ENCODE peak calls at places on chromosomes 13 and 19, in four cellular contexts. J is suprapubic skin, Z is stomach, N is SK-N-MC. U is an unnamed sample.
A peak's percentile ranks its signal among the peaks of the same experiment; 100 is the strongest.

GRCh38 chr19:4586691-4587090 is 27.2 kb upstream of the SEMA6B start:
- DNase-seq in J (no peak), Z (no peak), N (no peak), U (no peak)

GRCh38 chr19:51018745-51019543 is 565 bp downstream of the KLK10 start:
- DNase-seq in J (no peak), Z (peak; percentile 43), N (no peak), U (no peak)

GRCh38 chr13:113526466-113527220 is 36.1 kb upstream of the DCUN1D2 start:
- DNase-seq in J (no peak), Z (peak; percentile 29), N (no peak), U (no peak)

GRCh38 chr13:78660130-78660857 is 1.3 kb upstream of the OBI1 start:
- DNase-seq in J (no peak), Z (no peak), N (peak; percentile 44), U (no peak)

GRCh38 chr19:49555600-49556411 is 24.6 kb downstream of the NOSIP start:
- DNase-seq in J (no peak), Z (peak; percentile 54), N (peak; percentile 81), U (no peak)

GRCh38 chr19:51192689-51193088 is 32.2 kb upstream of the CD33 start:
- DNase-seq in J (no peak), Z (no peak), N (no peak), U (no peak)

GRCh38 chr13:70714993-70715392 is 606.7 kb upstream of the KLHL1 start:
- DNase-seq in J (no peak), Z (no peak), N (no peak), U (no peak)

GRCh38 chr13:28049215-28049614 is 51.2 kb downstream of the FLT3 start:
- DNase-seq in J (no peak), Z (no peak), N (no peak), U (no peak)

GRCh38 chr13:34189946-34190345 is 372.0 kb downstream of the RFC3 start:
- DNase-seq in J (no peak), Z (no peak), N (no peak), U (no peak)

GRCh38 chr13:40672310-40673060 is 6.0 kb upstream of the FOXO1 start:
- DNase-seq in J (no peak), Z (no peak), N (no peak), U (no peak)

GRCh38 chr13:39130298-39130697 is 92.0 kb downstream of the NHLRC3 start:
- DNase-seq in J (no peak), Z (no peak), N (no peak), U (no peak)

GRCh38 chr13:98672947-98673545 is 79.4 kb downstream of the SLC15A1 start:
- DNase-seq in J (peak; percentile 91), Z (peak; percentile 73), N (no peak), U (no peak)

GRCh38 chr13:49926019-49926418 is 10.1 kb downstream of the SPRYD7 start:
- DNase-seq in J (no peak), Z (no peak), N (no peak), U (no peak)

GRCh38 chr19:45798995-45799517 is 6.4 kb upstream of the DMWD start:
- DNase-seq in J (no peak), Z (peak; percentile 63), N (peak; percentile 14), U (no peak)

GRCh38 chr19:33064117-33064777 is 441 bp downstream of the RHPN2 start:
- DNase-seq in J (no peak), Z (peak; percentile 71), N (no peak), U (no peak)

GRCh38 chr13:106143392-106143791 is 392.1 kb downstream of the EFNB2 start:
- DNase-seq in J (no peak), Z (no peak), N (no peak), U (no peak)

GRCh38 chr13:28329395-28330158 is 165.4 kb downstream of the FLT1 start:
- DNase-seq in J (no peak), Z (no peak), N (no peak), U (no peak)

GRCh38 chr19:16073481-16073880 is 2.8 kb upstream of the TPM4 start:
- DNase-seq in J (no peak), Z (no peak), N (no peak), U (no peak)

GRCh38 chr19:16075430-16076153 is 703 bp upstream of the TPM4 start:
- DNase-seq in J (no peak), Z (no peak), N (no peak), U (no peak)

GRCh38 chr19:16076154-16076957 is at the start of gene TPM4:
- DNase-seq in J (peak; percentile 97), Z (peak; percentile 84), N (no peak), U (peak; percentile 98)

GRCh38 chr19:16073988-16074387 is 2.3 kb upstream of the TPM4 start:
- DNase-seq in J (no peak), Z (no peak), N (no peak), U (no peak)

DNA sequence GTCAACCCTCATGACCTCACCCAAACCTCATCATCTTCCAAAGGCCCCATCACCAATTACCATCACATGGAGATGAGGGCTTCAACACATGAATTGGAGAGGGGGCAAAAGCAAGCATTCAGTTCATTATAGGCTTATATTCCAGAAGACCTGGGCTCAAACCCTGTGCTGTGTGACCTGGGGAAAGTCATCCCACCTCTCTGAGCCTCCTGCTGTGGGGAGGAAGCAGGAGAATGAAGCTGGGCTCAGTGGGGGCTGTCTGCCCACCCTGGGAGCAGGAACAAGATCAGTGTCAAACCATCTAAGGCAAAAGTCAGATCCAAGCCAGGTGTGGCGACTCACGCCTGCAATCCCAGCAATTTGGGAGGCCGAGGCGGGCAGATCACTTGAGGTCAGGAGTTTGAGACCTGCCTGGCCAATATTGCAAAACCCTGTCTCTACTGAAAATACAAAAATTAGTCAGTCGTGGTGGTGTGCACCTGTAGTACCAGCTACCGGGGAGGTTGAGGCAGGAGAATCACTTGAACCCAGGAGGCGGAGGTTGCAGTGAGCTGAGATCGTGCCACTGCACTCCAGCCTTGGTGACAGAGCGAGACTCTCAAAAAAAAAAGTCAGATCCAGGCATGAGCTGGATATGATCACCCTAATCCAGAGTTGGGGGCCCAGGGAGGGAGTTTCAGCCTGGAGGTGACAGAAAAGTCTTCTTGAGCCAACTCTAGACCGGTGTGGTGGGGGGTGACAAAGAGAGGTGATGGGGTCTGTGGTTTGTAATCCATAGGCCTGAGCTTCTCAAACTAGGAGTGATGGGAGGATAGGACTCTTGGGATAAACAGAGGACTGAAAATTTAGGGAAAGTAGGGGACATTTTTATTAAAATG is 1.6 kb upstream of the TPM4 start:
- DNase-seq in J (no peak), Z (no peak), N (no peak), U (no peak)
- TF ChIP-seq POLR2AphosphoS5 in J (no peak), Z (no peak), N (no peak), U (peak; percentile 49)

GRCh38 chr19:38497907-38498306 is 64.4 kb downstream of the RYR1 start:
- DNase-seq in J (no peak), Z (no peak), N (no peak), U (no peak)

GRCh38 chr19:38496116-38496515 is 62.6 kb downstream of the RYR1 start:
- DNase-seq in J (no peak), Z (no peak), N (no peak), U (no peak)

GRCh38 chr19:38494379-38494778 is 60.9 kb downstream of the RYR1 start:
- DNase-seq in J (no peak), Z (no peak), N (no peak), U (no peak)

GRCh38 chr19:38499532-38499931 is 66.0 kb downstream of the RYR1 start:
- DNase-seq in J (no peak), Z (no peak), N (no peak), U (no peak)

GRCh38 chr19:38496603-38497487 is 63.4 kb downstream of the RYR1 start:
- DNase-seq in J (no peak), Z (no peak), N (no peak), U (no peak)
- TF ChIP-seq POLR2AphosphoS5 in J (no peak), Z (no peak), N (no peak), U (no peak)

GRCh38 chr19:54154603-54155345 is 4.7 kb downstream of the LENG1 start:
- DNase-seq in J (no peak), Z (no peak), N (no peak), U (no peak)
- TF ChIP-seq POLR2AphosphoS5 in J (no peak), Z (no peak), N (no peak), U (no peak)

DNA sequence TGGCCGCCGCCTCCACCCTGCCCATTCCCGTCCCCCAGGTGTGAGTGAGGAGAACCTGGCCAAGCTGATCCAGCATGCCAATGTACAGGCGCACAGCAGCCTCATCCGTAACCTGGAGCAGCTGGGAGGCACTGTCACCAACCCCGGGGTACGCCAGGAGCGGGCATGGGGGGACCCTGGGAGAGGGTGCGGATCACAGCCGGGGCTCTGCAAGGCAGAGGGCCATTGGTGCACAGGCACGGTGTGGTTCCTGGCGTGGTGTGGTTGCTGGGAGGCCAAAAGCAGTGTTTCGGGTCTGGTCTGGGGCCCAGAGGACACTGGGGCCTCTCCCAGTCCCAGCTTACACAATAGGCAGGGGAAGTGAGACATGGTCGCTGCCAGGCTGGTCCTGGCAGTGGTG is 8.2 kb downstream of the STXBP2 start:
- DNase-seq in J (no peak), Z (no peak), N (no peak), U (no peak)
- TF ChIP-seq POLR2AphosphoS5 in J (no peak), Z (no peak), N (no peak), U (no peak)

GRCh38 chr19:41225238-41226052 is 6.4 kb downstream of the AXL start:
- DNase-seq in J (no peak), Z (peak; percentile 35), N (no peak), U (no peak)
- TF ChIP-seq POLR2AphosphoS5 in J (no peak), Z (peak; percentile 74), N (no peak), U (no peak)

GRCh38 chr19:15115080-15115479 is 7.9 kb downstream of the SYDE1 start:
- DNase-seq in J (no peak), Z (peak; percentile 43), N (no peak), U (no peak)
- TF ChIP-seq POLR2AphosphoS5 in J (no peak), Z (peak; percentile 23), N (no peak), U (peak; percentile 32)

DNA sequence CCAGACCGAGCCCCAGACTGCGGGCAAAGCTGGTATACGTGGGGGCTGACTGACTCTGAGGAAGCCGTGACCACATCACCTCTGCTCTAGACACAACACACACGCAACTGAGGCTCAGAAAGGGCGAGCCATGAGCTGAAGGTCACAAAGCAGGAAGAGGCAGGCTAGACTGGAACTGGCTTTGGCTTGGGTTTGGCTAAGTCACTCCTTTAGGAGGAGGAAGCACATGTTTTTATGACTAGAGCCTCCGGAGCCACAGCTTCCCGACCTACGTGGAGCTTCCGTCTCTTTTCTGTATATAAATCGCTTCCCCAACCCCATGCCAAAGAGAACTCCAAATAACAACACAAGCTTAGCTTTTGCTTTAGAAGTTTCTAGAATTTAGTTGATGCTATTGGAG is 48.0 kb downstream of the RFX2 start:
- DNase-seq in J (peak; percentile 72), Z (peak; percentile 28), N (no peak), U (no peak)
- TF ChIP-seq POLR2AphosphoS5 in J (peak; percentile 39), Z (peak; percentile 82), N (no peak), U (peak; percentile 78)

DNA sequence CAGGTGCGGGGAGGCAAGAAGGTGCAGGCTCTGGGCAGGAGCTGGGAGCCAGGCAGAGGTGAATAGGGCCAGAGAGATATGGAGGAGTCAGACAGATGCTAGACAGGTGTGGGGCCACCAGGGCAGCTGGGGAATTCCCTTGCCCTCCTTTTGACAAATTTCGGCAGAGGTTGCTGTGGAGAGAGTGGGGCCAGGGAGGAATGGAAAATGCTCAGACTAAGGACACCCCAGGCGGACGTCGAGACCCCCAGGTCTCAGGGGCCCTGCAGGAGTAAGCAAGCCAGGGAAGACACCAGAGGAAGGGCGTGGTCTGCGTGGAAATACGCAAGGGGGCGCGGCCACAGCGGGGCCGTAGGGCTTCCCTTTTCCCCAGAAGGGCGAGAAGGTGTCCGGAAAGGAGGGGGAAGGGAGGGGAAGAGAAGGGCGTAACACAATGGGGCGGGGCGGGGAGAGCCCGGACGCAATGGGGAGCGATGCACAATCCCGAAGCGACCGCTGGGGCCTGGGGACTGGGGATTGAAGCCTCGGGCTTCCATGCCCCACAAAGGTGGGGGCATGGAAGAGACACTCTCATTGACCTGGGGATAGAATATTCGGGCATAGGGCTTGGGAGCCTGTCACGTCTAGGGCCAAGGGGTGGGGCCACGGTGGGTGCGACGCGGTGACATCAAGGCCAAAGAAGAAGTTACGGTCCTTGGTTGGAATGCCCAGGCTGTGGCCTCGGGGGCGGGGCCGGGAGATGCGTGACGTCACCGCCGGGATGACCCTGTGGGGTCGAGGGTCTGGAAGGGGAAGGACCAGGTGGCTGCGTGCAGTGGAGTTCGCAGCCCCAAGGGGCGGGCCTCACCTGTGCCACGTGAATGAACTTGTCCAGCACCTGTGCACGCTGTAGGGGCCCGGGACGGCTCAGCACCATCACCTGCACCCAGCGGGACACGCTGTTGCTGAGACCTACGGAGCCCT is 8.2 kb downstream of the RASGRP4 start:
- DNase-seq in J (no peak), Z (peak; percentile 63), N (no peak), U (no peak)
- TF ChIP-seq POLR2AphosphoS5 in J (no peak), Z (no peak), N (no peak), U (no peak)